ENCODE peak calls at places on chromosome 16, in eight cellular contexts. One of them, this sample, is unnamed.

GRCh38 chr16:30183961-30184429 is 593 bp downstream of the CORO1A start:
- DNase-seq in posterior cingulate gyrus: no peak
- DNase-seq in colonic mucosa: peak
- DNase-seq in NCI-H2107: no peak
- DNase-seq in GM12865: peak
- DNase-seq in ovary: peak
- DNase-seq in C1 segment of cervical spinal cord: no peak
- DNase-seq in non-pigmented ciliary epithelial cell: no peak
- DNase-seq in this sample: no peak

GRCh38 chr16:52976539-52977167 is 76.0 kb downstream of the CHD9NB start:
- DNase-seq in posterior cingulate gyrus: no peak
- DNase-seq in NCI-H2107: peak
- DNase-seq in colonic mucosa: no peak
- DNase-seq in ovary: no peak
- DNase-seq in C1 segment of cervical spinal cord: no peak
- DNase-seq in GM12865: peak
- DNase-seq in non-pigmented ciliary epithelial cell: no peak
- DNase-seq in this sample: no peak

GRCh38 chr16:84628226-84628731 is 10.4 kb upstream of the COTL1 start:
- DNase-seq in C1 segment of cervical spinal cord: no peak
- DNase-seq in NCI-H2107: no peak
- DNase-seq in ovary: no peak
- DNase-seq in GM12865: no peak
- DNase-seq in non-pigmented ciliary epithelial cell: no peak
- DNase-seq in colonic mucosa: no peak
- DNase-seq in posterior cingulate gyrus: no peak
- DNase-seq in this sample: no peak

GRCh38 chr16:85011846-85012284 is 530 bp upstream of the ZDHHC7 start:
- DNase-seq in ovary: no peak
- DNase-seq in colonic mucosa: no peak
- DNase-seq in non-pigmented ciliary epithelial cell: no peak
- DNase-seq in NCI-H2107: no peak
- DNase-seq in posterior cingulate gyrus: no peak
- DNase-seq in GM12865: no peak
- DNase-seq in C1 segment of cervical spinal cord: no peak
- DNase-seq in this sample: no peak

GRCh38 chr16:88614818-88615580 is 23.4 kb upstream of the IL17C start:
- DNase-seq in ovary: no peak
- DNase-seq in colonic mucosa: no peak
- DNase-seq in GM12865: no peak
- DNase-seq in posterior cingulate gyrus: no peak
- DNase-seq in non-pigmented ciliary epithelial cell: no peak
- DNase-seq in C1 segment of cervical spinal cord: no peak
- DNase-seq in NCI-H2107: no peak
- DNase-seq in this sample: no peak

GRCh38 chr16:81910366-81910885 is 100.8 kb downstream of the SDR42E1 start:
- DNase-seq in GM12865: no peak
- DNase-seq in non-pigmented ciliary epithelial cell: no peak
- DNase-seq in colonic mucosa: no peak
- DNase-seq in C1 segment of cervical spinal cord: no peak
- DNase-seq in posterior cingulate gyrus: no peak
- DNase-seq in NCI-H2107: no peak
- DNase-seq in ovary: no peak
- DNase-seq in this sample: no peak

GRCh38 chr16:77971306-77972131 is 50.8 kb upstream of the CLEC3A start:
- DNase-seq in non-pigmented ciliary epithelial cell: no peak
- DNase-seq in posterior cingulate gyrus: peak
- DNase-seq in GM12865: peak
- DNase-seq in C1 segment of cervical spinal cord: peak
- DNase-seq in colonic mucosa: peak
- DNase-seq in ovary: peak
- DNase-seq in NCI-H2107: peak
- DNase-seq in this sample: peak

GRCh38 chr16:2243031-2243528 is 6.8 kb downstream of the DNASE1L2 start:
- DNase-seq in C1 segment of cervical spinal cord: no peak
- DNase-seq in non-pigmented ciliary epithelial cell: no peak
- DNase-seq in posterior cingulate gyrus: no peak
- DNase-seq in GM12865: no peak
- DNase-seq in colonic mucosa: no peak
- DNase-seq in ovary: no peak
- DNase-seq in NCI-H2107: no peak
- DNase-seq in this sample: no peak

GRCh38 chr16:5490499-5490898 is 392.9 kb upstream of the EEF2KMT start:
- DNase-seq in C1 segment of cervical spinal cord: no peak
- DNase-seq in NCI-H2107: no peak
- DNase-seq in non-pigmented ciliary epithelial cell: no peak
- DNase-seq in colonic mucosa: peak
- DNase-seq in ovary: no peak
- DNase-seq in GM12865: peak
- DNase-seq in posterior cingulate gyrus: peak
- DNase-seq in this sample: no peak

GRCh38 chr16:69112285-69113129 is 7.1 kb downstream of the HAS3 start:
- DNase-seq in colonic mucosa: peak
- DNase-seq in C1 segment of cervical spinal cord: no peak
- DNase-seq in GM12865: peak
- DNase-seq in NCI-H2107: no peak
- DNase-seq in posterior cingulate gyrus: peak
- DNase-seq in non-pigmented ciliary epithelial cell: no peak
- DNase-seq in ovary: no peak
- DNase-seq in this sample: peak

GRCh38 chr16:19062706-19063105 is 4.7 kb upstream of the COQ7 start:
- DNase-seq in ovary: no peak
- DNase-seq in NCI-H2107: no peak
- DNase-seq in GM12865: no peak
- DNase-seq in non-pigmented ciliary epithelial cell: no peak
- DNase-seq in posterior cingulate gyrus: no peak
- DNase-seq in colonic mucosa: no peak
- DNase-seq in C1 segment of cervical spinal cord: no peak
- DNase-seq in this sample: no peak

GRCh38 chr16:15855704-15856003 is 1.2 kb downstream of the MYH11 start:
- DNase-seq in GM12865: peak
- DNase-seq in non-pigmented ciliary epithelial cell: no peak
- DNase-seq in NCI-H2107: no peak
- DNase-seq in colonic mucosa: no peak
- DNase-seq in C1 segment of cervical spinal cord: no peak
- DNase-seq in ovary: no peak
- DNase-seq in posterior cingulate gyrus: no peak
- DNase-seq in this sample: no peak

GRCh38 chr16:15483857-15484256 is 49.5 kb downstream of the BMERB1 start:
- DNase-seq in ovary: no peak
- DNase-seq in colonic mucosa: no peak
- DNase-seq in non-pigmented ciliary epithelial cell: no peak
- DNase-seq in posterior cingulate gyrus: no peak
- DNase-seq in C1 segment of cervical spinal cord: no peak
- DNase-seq in NCI-H2107: no peak
- DNase-seq in GM12865: no peak
- DNase-seq in this sample: no peak

GRCh38 chr16:83994087-83994486 is 26.0 kb downstream of the NECAB2 start:
- DNase-seq in non-pigmented ciliary epithelial cell: peak
- DNase-seq in NCI-H2107: no peak
- DNase-seq in colonic mucosa: no peak
- DNase-seq in ovary: no peak
- DNase-seq in C1 segment of cervical spinal cord: no peak
- DNase-seq in posterior cingulate gyrus: no peak
- DNase-seq in GM12865: no peak
- DNase-seq in this sample: no peak

GRCh38 chr16:85570735-85571562 is 42.2 kb upstream of the GSE1 start:
- DNase-seq in non-pigmented ciliary epithelial cell: no peak
- DNase-seq in colonic mucosa: no peak
- DNase-seq in GM12865: peak
- DNase-seq in posterior cingulate gyrus: no peak
- DNase-seq in NCI-H2107: no peak
- DNase-seq in C1 segment of cervical spinal cord: no peak
- DNase-seq in ovary: no peak
- DNase-seq in this sample: no peak

GRCh38 chr16:19304670-19305240 is 19.2 kb downstream of the CLEC19A start:
- DNase-seq in NCI-H2107: no peak
- DNase-seq in posterior cingulate gyrus: no peak
- DNase-seq in GM12865: no peak
- DNase-seq in C1 segment of cervical spinal cord: no peak
- DNase-seq in ovary: no peak
- DNase-seq in colonic mucosa: no peak
- DNase-seq in non-pigmented ciliary epithelial cell: no peak
- DNase-seq in this sample: no peak

GRCh38 chr16:3025032-3026002 is 1.5 kb downstream of the THOC6 start:
- DNase-seq in NCI-H2107: no peak
- DNase-seq in GM12865: no peak
- DNase-seq in C1 segment of cervical spinal cord: no peak
- DNase-seq in posterior cingulate gyrus: no peak
- DNase-seq in ovary: peak
- DNase-seq in non-pigmented ciliary epithelial cell: no peak
- DNase-seq in colonic mucosa: no peak
- DNase-seq in this sample: no peak

GRCh38 chr16:85327731-85328664 is 215.7 kb upstream of the CIBAR2 start:
- DNase-seq in GM12865: no peak
- DNase-seq in posterior cingulate gyrus: no peak
- DNase-seq in ovary: no peak
- DNase-seq in NCI-H2107: peak
- DNase-seq in C1 segment of cervical spinal cord: peak
- DNase-seq in non-pigmented ciliary epithelial cell: peak
- DNase-seq in colonic mucosa: no peak
- DNase-seq in this sample: no peak

GRCh38 chr16:87470332-87470731 is 22.5 kb downstream of the ZCCHC14 start:
- DNase-seq in GM12865: no peak
- DNase-seq in colonic mucosa: no peak
- DNase-seq in posterior cingulate gyrus: no peak
- DNase-seq in C1 segment of cervical spinal cord: no peak
- DNase-seq in ovary: no peak
- DNase-seq in non-pigmented ciliary epithelial cell: no peak
- DNase-seq in NCI-H2107: no peak
- DNase-seq in this sample: no peak

GRCh38 chr16:52562770-52563169 is 15.8 kb upstream of the TOX3 start:
- DNase-seq in posterior cingulate gyrus: no peak
- DNase-seq in NCI-H2107: no peak
- DNase-seq in C1 segment of cervical spinal cord: no peak
- DNase-seq in non-pigmented ciliary epithelial cell: no peak
- DNase-seq in colonic mucosa: no peak
- DNase-seq in GM12865: no peak
- DNase-seq in ovary: no peak
- DNase-seq in this sample: no peak

GRCh38 chr16:9251026-9251425 is 159.6 kb downstream of the HAPSTR1 start:
- DNase-seq in ovary: no peak
- DNase-seq in colonic mucosa: no peak
- DNase-seq in GM12865: no peak
- DNase-seq in NCI-H2107: no peak
- DNase-seq in posterior cingulate gyrus: no peak
- DNase-seq in C1 segment of cervical spinal cord: no peak
- DNase-seq in non-pigmented ciliary epithelial cell: no peak
- DNase-seq in this sample: no peak

GRCh38 chr16:90019543-90020259 is 445 bp upstream of the DBNDD1 start:
- DNase-seq in ovary: peak
- DNase-seq in NCI-H2107: peak
- DNase-seq in non-pigmented ciliary epithelial cell: peak
- DNase-seq in GM12865: peak
- DNase-seq in posterior cingulate gyrus: peak
- DNase-seq in C1 segment of cervical spinal cord: no peak
- DNase-seq in colonic mucosa: peak
- DNase-seq in this sample: no peak

GRCh38 chr16:80347900-80348299 is 192.9 kb upstream of the DYNLRB2 start:
- DNase-seq in non-pigmented ciliary epithelial cell: no peak
- DNase-seq in C1 segment of cervical spinal cord: peak
- DNase-seq in NCI-H2107: no peak
- DNase-seq in colonic mucosa: no peak
- DNase-seq in ovary: peak
- DNase-seq in posterior cingulate gyrus: peak
- DNase-seq in GM12865: no peak
- DNase-seq in this sample: no peak

GRCh38 chr16:53614346-53614745 is 89.3 kb downstream of the RPGRIP1L start:
- DNase-seq in ovary: no peak
- DNase-seq in GM12865: no peak
- DNase-seq in colonic mucosa: no peak
- DNase-seq in NCI-H2107: no peak
- DNase-seq in posterior cingulate gyrus: no peak
- DNase-seq in non-pigmented ciliary epithelial cell: no peak
- DNase-seq in C1 segment of cervical spinal cord: no peak
- DNase-seq in this sample: no peak

GRCh38 chr16:76639685-76640289 is 362.6 kb downstream of the CNTNAP4 start:
- DNase-seq in colonic mucosa: peak
- DNase-seq in non-pigmented ciliary epithelial cell: no peak
- DNase-seq in posterior cingulate gyrus: peak
- DNase-seq in NCI-H2107: no peak
- DNase-seq in ovary: no peak
- DNase-seq in C1 segment of cervical spinal cord: no peak
- DNase-seq in GM12865: peak
- DNase-seq in this sample: no peak

GRCh38 chr16:63365665-63366064 is 1329.4 kb upstream of the CDH8 start:
- DNase-seq in GM12865: no peak
- DNase-seq in non-pigmented ciliary epithelial cell: no peak
- DNase-seq in C1 segment of cervical spinal cord: no peak
- DNase-seq in ovary: no peak
- DNase-seq in posterior cingulate gyrus: no peak
- DNase-seq in colonic mucosa: no peak
- DNase-seq in NCI-H2107: no peak
- DNase-seq in this sample: no peak

GRCh38 chr16:70703835-70704381 is 18.1 kb upstream of the MTSS2 start:
- DNase-seq in ovary: no peak
- DNase-seq in GM12865: no peak
- DNase-seq in C1 segment of cervical spinal cord: no peak
- DNase-seq in non-pigmented ciliary epithelial cell: no peak
- DNase-seq in NCI-H2107: no peak
- DNase-seq in posterior cingulate gyrus: no peak
- DNase-seq in colonic mucosa: no peak
- DNase-seq in this sample: no peak

This sample was measured in mesenteric fat pad.